ENCODE peak calls at places on chromosomes 4 and X, in ten cellular contexts. One of them, this sample, is unnamed.

GRCh38 chr4:4446434-4446833 is 59.5 kb downstream of the NSG1 start:
- DNase-seq in erythroblast: no peak
- DNase-seq in uterus: no peak
- DNase-seq in heart left ventricle: no peak
- DNase-seq in GM12891: no peak
- DNase-seq in suprapubic skin: no peak
- DNase-seq in K562: no peak
- DNase-seq in Peyer's patch: no peak
- DNase-seq in lower leg skin: no peak
- DNase-seq in esophagus squamous epithelium: no peak
- DNase-seq in this sample: no peak

GRCh38 chr4:183960912-183961569 is 55.9 kb downstream of the STOX2 start:
- DNase-seq in erythroblast: no peak
- DNase-seq in uterus: no peak
- DNase-seq in heart left ventricle: peak; percentile 40
- DNase-seq in GM12891: no peak
- DNase-seq in suprapubic skin: no peak
- DNase-seq in K562: no peak
- DNase-seq in Peyer's patch: no peak
- DNase-seq in lower leg skin: no peak
- DNase-seq in esophagus squamous epithelium: no peak
- DNase-seq in this sample: no peak

GRCh38 chr4:7323872-7324650 is 110.7 kb downstream of the PSAPL1 start:
- DNase-seq in erythroblast: no peak
- DNase-seq in uterus: no peak
- DNase-seq in heart left ventricle: no peak
- DNase-seq in GM12891: no peak
- DNase-seq in suprapubic skin: no peak
- DNase-seq in K562: peak; percentile 9
- DNase-seq in Peyer's patch: no peak
- DNase-seq in lower leg skin: no peak
- DNase-seq in esophagus squamous epithelium: no peak
- DNase-seq in this sample: no peak

GRCh38 chr4:53478671-53479456 is 101.4 kb downstream of the FIP1L1 start:
- DNase-seq in erythroblast: peak; percentile 6
- DNase-seq in uterus: no peak
- DNase-seq in heart left ventricle: no peak
- DNase-seq in GM12891: no peak
- DNase-seq in suprapubic skin: no peak
- DNase-seq in K562: peak; percentile 14
- DNase-seq in Peyer's patch: no peak
- DNase-seq in lower leg skin: no peak
- DNase-seq in esophagus squamous epithelium: no peak
- DNase-seq in this sample: no peak

GRCh38 chr4:105551968-105552746 is at the start of gene ARHGEF38:
- DNase-seq in erythroblast: no peak
- DNase-seq in uterus: no peak
- DNase-seq in heart left ventricle: no peak
- DNase-seq in GM12891: no peak
- DNase-seq in suprapubic skin: no peak
- DNase-seq in K562: no peak
- DNase-seq in Peyer's patch: peak; percentile 70
- DNase-seq in lower leg skin: no peak
- DNase-seq in esophagus squamous epithelium: no peak
- DNase-seq in this sample: no peak

GRCh38 chr4:103098746-103099421 is 750 bp downstream of the BDH2 start:
- DNase-seq in erythroblast: no peak
- DNase-seq in uterus: no peak
- DNase-seq in heart left ventricle: no peak
- DNase-seq in GM12891: no peak
- DNase-seq in suprapubic skin: no peak
- DNase-seq in K562: no peak
- DNase-seq in Peyer's patch: no peak
- DNase-seq in lower leg skin: no peak
- DNase-seq in esophagus squamous epithelium: no peak
- DNase-seq in this sample: no peak

GRCh38 chr4:145609494-145610427 is 9.4 kb upstream of the MMAA start:
- DNase-seq in erythroblast: peak; percentile 82
- DNase-seq in uterus: peak; percentile 46
- DNase-seq in heart left ventricle: peak; percentile 32
- DNase-seq in GM12891: no peak
- DNase-seq in suprapubic skin: no peak
- DNase-seq in K562: peak; percentile 42
- DNase-seq in Peyer's patch: no peak
- DNase-seq in lower leg skin: peak; percentile 89
- DNase-seq in esophagus squamous epithelium: no peak
- DNase-seq in this sample: no peak

GRCh38 chr4:122576261-122577188 is 44.3 kb downstream of the IL21 start:
- DNase-seq in erythroblast: peak; percentile 54
- DNase-seq in uterus: no peak
- DNase-seq in heart left ventricle: no peak
- DNase-seq in GM12891: no peak
- DNase-seq in suprapubic skin: no peak
- DNase-seq in K562: peak; percentile 66
- DNase-seq in Peyer's patch: no peak
- DNase-seq in lower leg skin: no peak
- DNase-seq in esophagus squamous epithelium: no peak
- DNase-seq in this sample: no peak

GRCh38 chr4:145815626-145816025 is 123.0 kb downstream of the ZNF827 start:
- DNase-seq in erythroblast: no peak
- DNase-seq in uterus: no peak
- DNase-seq in heart left ventricle: no peak
- DNase-seq in GM12891: no peak
- DNase-seq in suprapubic skin: no peak
- DNase-seq in K562: no peak
- DNase-seq in Peyer's patch: no peak
- DNase-seq in lower leg skin: no peak
- DNase-seq in esophagus squamous epithelium: no peak
- DNase-seq in this sample: no peak

GRCh38 chrX:14051416-14051815 is 21.7 kb upstream of the GEMIN8 start:
- DNase-seq in erythroblast: peak; percentile 1
- DNase-seq in uterus: no peak
- DNase-seq in heart left ventricle: no peak
- DNase-seq in GM12891: no peak
- DNase-seq in suprapubic skin: no peak
- DNase-seq in K562: no peak
- DNase-seq in Peyer's patch: no peak
- DNase-seq in lower leg skin: no peak
- DNase-seq in esophagus squamous epithelium: no peak
- DNase-seq in this sample: no peak

GRCh38 chrX:46941341-46941740 is 29.1 kb downstream of the JADE3 start:
- DNase-seq in erythroblast: no peak
- DNase-seq in uterus: no peak
- DNase-seq in heart left ventricle: no peak
- DNase-seq in GM12891: no peak
- DNase-seq in suprapubic skin: no peak
- DNase-seq in K562: no peak
- DNase-seq in Peyer's patch: no peak
- DNase-seq in lower leg skin: no peak
- DNase-seq in esophagus squamous epithelium: no peak
- DNase-seq in this sample: no peak

GRCh38 chrX:2989565-2989964 is 16.8 kb upstream of the ARSH start:
- DNase-seq in erythroblast: no peak
- DNase-seq in uterus: no peak
- DNase-seq in heart left ventricle: no peak
- DNase-seq in GM12891: no peak
- DNase-seq in suprapubic skin: no peak
- DNase-seq in K562: no peak
- DNase-seq in Peyer's patch: no peak
- DNase-seq in lower leg skin: no peak
- DNase-seq in esophagus squamous epithelium: no peak
- DNase-seq in this sample: no peak

GRCh38 chr4:49044270-49044669 is 58.2 kb downstream of the CWH43 start:
- DNase-seq in erythroblast: no peak
- DNase-seq in uterus: no peak
- DNase-seq in heart left ventricle: no peak
- DNase-seq in GM12891: no peak
- DNase-seq in suprapubic skin: no peak
- DNase-seq in K562: no peak
- DNase-seq in Peyer's patch: no peak
- DNase-seq in lower leg skin: no peak
- DNase-seq in esophagus squamous epithelium: no peak
- DNase-seq in this sample: no peak

GRCh38 chrX:111928457-111928856 is 52.5 kb downstream of the TRPC5OS start:
- DNase-seq in erythroblast: no peak
- DNase-seq in uterus: no peak
- DNase-seq in heart left ventricle: no peak
- DNase-seq in GM12891: no peak
- DNase-seq in suprapubic skin: no peak
- DNase-seq in K562: no peak
- DNase-seq in Peyer's patch: no peak
- DNase-seq in lower leg skin: no peak
- DNase-seq in esophagus squamous epithelium: no peak
- DNase-seq in this sample: no peak

DNA sequence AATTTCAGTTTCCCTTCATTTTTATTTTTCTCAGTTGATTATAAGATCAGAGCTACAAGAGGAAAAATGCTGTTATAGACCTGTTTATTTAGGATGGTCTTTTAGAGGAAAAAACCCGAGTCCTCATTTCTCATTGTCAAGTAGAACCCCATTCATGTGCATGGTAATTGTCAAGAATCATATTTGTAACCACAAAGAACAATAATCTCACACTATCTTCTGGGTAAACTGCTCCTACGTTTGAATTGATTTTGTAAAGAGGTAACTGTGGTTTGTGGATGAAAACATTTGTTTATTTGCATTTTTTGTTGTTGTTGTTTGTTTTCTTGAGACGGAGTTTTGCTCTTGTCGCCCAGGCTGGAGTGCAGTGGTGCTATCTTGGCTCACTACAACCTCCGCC is 23.8 kb downstream of the RAPGEF2 start:
- DNase-seq in erythroblast: peak; percentile 41
- DNase-seq in uterus: no peak
- DNase-seq in heart left ventricle: no peak
- DNase-seq in GM12891: no peak
- DNase-seq in suprapubic skin: no peak
- DNase-seq in K562: no peak
- DNase-seq in Peyer's patch: no peak
- DNase-seq in lower leg skin: no peak
- DNase-seq in esophagus squamous epithelium: no peak
- DNase-seq in this sample: no peak
- TF ChIP-seq POLR2A in erythroblast: no peak
- TF ChIP-seq POLR2A in uterus: no peak
- TF ChIP-seq POLR2A in heart left ventricle: no peak
- TF ChIP-seq POLR2A in GM12891: no peak
- TF ChIP-seq POLR2A in suprapubic skin: no peak
- TF ChIP-seq POLR2A in K562: no peak
- TF ChIP-seq POLR2A in Peyer's patch: no peak
- TF ChIP-seq POLR2A in lower leg skin: no peak
- TF ChIP-seq POLR2A in esophagus squamous epithelium: no peak
- TF ChIP-seq POLR2A in this sample: no peak

GRCh38 chrX:53071604-53072417 is 10.4 kb upstream of the TSPYL2 start:
- DNase-seq in erythroblast: peak; percentile 80
- DNase-seq in uterus: peak; percentile 85
- DNase-seq in heart left ventricle: peak; percentile 43
- DNase-seq in GM12891: peak; percentile 36
- DNase-seq in suprapubic skin: peak; percentile 75
- DNase-seq in K562: peak; percentile 81
- DNase-seq in Peyer's patch: peak; percentile 76
- DNase-seq in lower leg skin: peak; percentile 91
- DNase-seq in esophagus squamous epithelium: peak; percentile 10
- DNase-seq in this sample: no peak
- TF ChIP-seq POLR2A in erythroblast: no peak
- TF ChIP-seq POLR2A in uterus: peak; percentile 53
- TF ChIP-seq POLR2A in heart left ventricle: no peak
- TF ChIP-seq POLR2A in GM12891: no peak
- TF ChIP-seq POLR2A in suprapubic skin: no peak
- TF ChIP-seq POLR2A in K562: no peak
- TF ChIP-seq POLR2A in Peyer's patch: no peak
- TF ChIP-seq POLR2A in lower leg skin: no peak
- TF ChIP-seq POLR2A in esophagus squamous epithelium: no peak
- TF ChIP-seq POLR2A in this sample: no peak

DNA sequence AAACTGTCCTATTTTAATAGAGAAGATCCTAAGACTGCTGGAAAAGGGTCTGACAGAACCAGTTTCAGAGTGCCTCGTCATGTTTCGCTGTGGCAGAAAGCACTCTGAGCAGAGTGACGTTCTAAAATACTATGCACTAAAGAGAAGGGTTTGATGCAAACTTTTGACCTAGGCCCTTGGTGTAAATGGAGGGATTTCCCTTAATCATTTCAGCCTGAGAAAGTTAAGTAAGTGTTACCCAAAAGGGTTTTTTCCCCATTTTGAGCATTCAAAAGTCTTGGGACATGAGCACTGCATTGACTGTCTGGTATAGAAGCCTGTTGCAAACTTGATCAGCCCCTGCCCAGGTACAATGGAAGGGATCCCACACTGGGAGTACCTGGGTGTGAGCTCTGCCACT is 157.5 kb upstream of the ATOH1 start:
- DNase-seq in erythroblast: no peak
- DNase-seq in uterus: no peak
- DNase-seq in heart left ventricle: no peak
- DNase-seq in GM12891: no peak
- DNase-seq in suprapubic skin: no peak
- DNase-seq in K562: no peak
- DNase-seq in Peyer's patch: no peak
- DNase-seq in lower leg skin: no peak
- DNase-seq in esophagus squamous epithelium: no peak
- DNase-seq in this sample: no peak
- TF ChIP-seq POLR2A in erythroblast: no peak
- TF ChIP-seq POLR2A in uterus: no peak
- TF ChIP-seq POLR2A in heart left ventricle: no peak
- TF ChIP-seq POLR2A in GM12891: no peak
- TF ChIP-seq POLR2A in suprapubic skin: no peak
- TF ChIP-seq POLR2A in K562: no peak
- TF ChIP-seq POLR2A in Peyer's patch: no peak
- TF ChIP-seq POLR2A in lower leg skin: no peak
- TF ChIP-seq POLR2A in esophagus squamous epithelium: no peak
- TF ChIP-seq POLR2A in this sample: no peak

GRCh38 chrX:40734956-40735317 is 405 bp downstream of the MED14 start:
- DNase-seq in erythroblast: peak; percentile 72
- DNase-seq in uterus: peak; percentile 18
- DNase-seq in heart left ventricle: peak; percentile 24
- DNase-seq in GM12891: no peak
- DNase-seq in suprapubic skin: no peak
- DNase-seq in K562: peak; percentile 34
- DNase-seq in Peyer's patch: no peak
- DNase-seq in lower leg skin: no peak
- DNase-seq in esophagus squamous epithelium: no peak
- DNase-seq in this sample: no peak

GRCh38 chrX:40729923-40730584 is 5.3 kb downstream of the MED14 start:
- DNase-seq in erythroblast: peak; percentile 27
- DNase-seq in uterus: no peak
- DNase-seq in heart left ventricle: no peak
- DNase-seq in GM12891: no peak
- DNase-seq in suprapubic skin: no peak
- DNase-seq in K562: peak; percentile 12
- DNase-seq in Peyer's patch: no peak
- DNase-seq in lower leg skin: no peak
- DNase-seq in esophagus squamous epithelium: no peak
- DNase-seq in this sample: no peak

GRCh38 chrX:40733691-40734090 is 1.7 kb downstream of the MED14 start:
- DNase-seq in erythroblast: peak; percentile 15
- DNase-seq in uterus: no peak
- DNase-seq in heart left ventricle: no peak
- DNase-seq in GM12891: no peak
- DNase-seq in suprapubic skin: no peak
- DNase-seq in K562: no peak
- DNase-seq in Peyer's patch: no peak
- DNase-seq in lower leg skin: no peak
- DNase-seq in esophagus squamous epithelium: no peak
- DNase-seq in this sample: no peak

GRCh38 chrX:40736170-40736505 is 796 bp upstream of the MED14 start:
- DNase-seq in erythroblast: no peak
- DNase-seq in uterus: no peak
- DNase-seq in heart left ventricle: no peak
- DNase-seq in GM12891: no peak
- DNase-seq in suprapubic skin: no peak
- DNase-seq in K562: no peak
- DNase-seq in Peyer's patch: no peak
- DNase-seq in lower leg skin: no peak
- DNase-seq in esophagus squamous epithelium: no peak
- DNase-seq in this sample: no peak

GRCh38 chrX:40735318-40736169 is at the start of gene MED14:
- DNase-seq in erythroblast: peak; percentile 95
- DNase-seq in uterus: peak; percentile 88
- DNase-seq in heart left ventricle: peak; percentile 88
- DNase-seq in GM12891: peak; percentile 42
- DNase-seq in suprapubic skin: peak; percentile 83
- DNase-seq in K562: peak; percentile 95
- DNase-seq in Peyer's patch: peak; percentile 89
- DNase-seq in lower leg skin: peak; percentile 96
- DNase-seq in esophagus squamous epithelium: peak; percentile 76
- DNase-seq in this sample: no peak
- TF ChIP-seq POLR2A in erythroblast: peak; percentile 67
- TF ChIP-seq POLR2A in uterus: peak; percentile 44
- TF ChIP-seq POLR2A in heart left ventricle: no peak
- TF ChIP-seq POLR2A in GM12891: peak; percentile 70
- TF ChIP-seq POLR2A in suprapubic skin: peak; percentile 46
- TF ChIP-seq POLR2A in K562: peak; percentile 77
- TF ChIP-seq POLR2A in Peyer's patch: peak; percentile 81
- TF ChIP-seq POLR2A in lower leg skin: no peak
- TF ChIP-seq POLR2A in esophagus squamous epithelium: no peak
- TF ChIP-seq POLR2A in this sample: peak; percentile 53